ENCODE peak calls at places on chromosome 12, in six cellular contexts. One of them, this sample, is unnamed.

GRCh38 chr12:7667025-7667575 is 1.4 kb upstream of the APOBEC1 start:
- DNase-seq in fibroblast of mammary gland: peak
- DNase-seq in AG10803: peak
- DNase-seq in IMR-90: no peak
- DNase-seq in GM12878: no peak
- DNase-seq in Peyer's patch: no peak
- DNase-seq in this sample: no peak

GRCh38 chr12:94798107-94798506 is 147.8 kb upstream of the TMCC3 start:
- DNase-seq in fibroblast of mammary gland: no peak
- DNase-seq in AG10803: no peak
- DNase-seq in IMR-90: no peak
- DNase-seq in GM12878: no peak
- DNase-seq in Peyer's patch: no peak
- DNase-seq in this sample: no peak

GRCh38 chr12:47875732-47876131 is 29.1 kb downstream of the VDR start:
- DNase-seq in fibroblast of mammary gland: no peak
- DNase-seq in AG10803: no peak
- DNase-seq in IMR-90: no peak
- DNase-seq in GM12878: no peak
- DNase-seq in Peyer's patch: no peak
- DNase-seq in this sample: no peak

GRCh38 chr12:88723219-88723618 is 142.9 kb upstream of the KITLG start:
- DNase-seq in fibroblast of mammary gland: peak
- DNase-seq in AG10803: peak
- DNase-seq in IMR-90: peak
- DNase-seq in GM12878: no peak
- DNase-seq in Peyer's patch: no peak
- DNase-seq in this sample: no peak

GRCh38 chr12:124392271-124392990 is 97.5 kb downstream of the RFLNA start:
- DNase-seq in fibroblast of mammary gland: peak
- DNase-seq in AG10803: no peak
- DNase-seq in IMR-90: peak
- DNase-seq in GM12878: no peak
- DNase-seq in Peyer's patch: no peak
- DNase-seq in this sample: no peak

GRCh38 chr12:131894981-131895639 is 688 bp downstream of the ULK1 start:
- DNase-seq in fibroblast of mammary gland: no peak
- DNase-seq in AG10803: no peak
- DNase-seq in IMR-90: no peak
- DNase-seq in GM12878: no peak
- DNase-seq in Peyer's patch: no peak
- DNase-seq in this sample: peak

GRCh38 chr12:42794811-42795210 is 205.3 kb upstream of the PRICKLE1 start:
- DNase-seq in fibroblast of mammary gland: peak
- DNase-seq in AG10803: peak
- DNase-seq in IMR-90: peak
- DNase-seq in GM12878: no peak
- DNase-seq in Peyer's patch: no peak
- DNase-seq in this sample: no peak

GRCh38 chr12:18849761-18850160 is 111.8 kb downstream of the CAPZA3 start:
- DNase-seq in fibroblast of mammary gland: peak
- DNase-seq in AG10803: peak
- DNase-seq in IMR-90: peak
- DNase-seq in GM12878: no peak
- DNase-seq in Peyer's patch: no peak
- DNase-seq in this sample: no peak

GRCh38 chr12:25040593-25040992 is 91.7 kb upstream of the BCAT1 start:
- DNase-seq in fibroblast of mammary gland: no peak
- DNase-seq in AG10803: no peak
- DNase-seq in IMR-90: no peak
- DNase-seq in GM12878: no peak
- DNase-seq in Peyer's patch: no peak
- DNase-seq in this sample: no peak

GRCh38 chr12:121812921-121813896 is 9.4 kb downstream of the SETD1B start:
- DNase-seq in fibroblast of mammary gland: peak
- DNase-seq in AG10803: peak
- DNase-seq in IMR-90: no peak
- DNase-seq in GM12878: no peak
- DNase-seq in Peyer's patch: peak
- DNase-seq in this sample: no peak

GRCh38 chr12:127273621-127274020 is 993.3 kb upstream of the TMEM132C start:
- DNase-seq in fibroblast of mammary gland: peak
- DNase-seq in AG10803: peak
- DNase-seq in IMR-90: peak
- DNase-seq in GM12878: no peak
- DNase-seq in Peyer's patch: no peak
- DNase-seq in this sample: no peak

GRCh38 chr12:123059501-123059900 is 79.0 kb downstream of the ARL6IP4 start:
- DNase-seq in fibroblast of mammary gland: no peak
- DNase-seq in AG10803: no peak
- DNase-seq in IMR-90: no peak
- DNase-seq in GM12878: no peak
- DNase-seq in Peyer's patch: no peak
- DNase-seq in this sample: no peak

GRCh38 chr12:14982986-14983385 is 10.1 kb downstream of the PDE6H start:
- DNase-seq in fibroblast of mammary gland: no peak
- DNase-seq in AG10803: no peak
- DNase-seq in IMR-90: no peak
- DNase-seq in GM12878: no peak
- DNase-seq in Peyer's patch: no peak
- DNase-seq in this sample: no peak

GRCh38 chr12:132557969-132558856 is 52.2 kb downstream of the LRCOL1 start:
- DNase-seq in fibroblast of mammary gland: no peak
- DNase-seq in AG10803: no peak
- DNase-seq in IMR-90: no peak
- DNase-seq in GM12878: no peak
- DNase-seq in Peyer's patch: no peak
- DNase-seq in this sample: no peak

GRCh38 chr12:112524269-112524668 is 105.5 kb downstream of the PTPN11 start:
- DNase-seq in fibroblast of mammary gland: no peak
- DNase-seq in AG10803: no peak
- DNase-seq in IMR-90: no peak
- DNase-seq in GM12878: no peak
- DNase-seq in Peyer's patch: no peak
- DNase-seq in this sample: no peak

GRCh38 chr12:112525426-112525809 is 106.7 kb downstream of the PTPN11 start:
- DNase-seq in fibroblast of mammary gland: no peak
- DNase-seq in AG10803: no peak
- DNase-seq in IMR-90: no peak
- DNase-seq in GM12878: no peak
- DNase-seq in Peyer's patch: no peak
- DNase-seq in this sample: no peak

GRCh38 chr12:112523856-112524255 is 105.1 kb downstream of the PTPN11 start:
- DNase-seq in fibroblast of mammary gland: no peak
- DNase-seq in AG10803: no peak
- DNase-seq in IMR-90: no peak
- DNase-seq in GM12878: no peak
- DNase-seq in Peyer's patch: no peak
- DNase-seq in this sample: no peak

GRCh38 chr12:112527082-112527481 is 108.3 kb downstream of the PTPN11 start:
- DNase-seq in fibroblast of mammary gland: no peak
- DNase-seq in AG10803: no peak
- DNase-seq in IMR-90: no peak
- DNase-seq in GM12878: no peak
- DNase-seq in Peyer's patch: no peak
- DNase-seq in this sample: no peak

GRCh38 chr12:112524676-112525425 is 106.1 kb downstream of the PTPN11 start:
- DNase-seq in fibroblast of mammary gland: peak
- DNase-seq in AG10803: peak
- DNase-seq in IMR-90: peak
- DNase-seq in GM12878: no peak
- DNase-seq in Peyer's patch: no peak
- DNase-seq in this sample: no peak
- TF ChIP-seq CTCF in fibroblast of mammary gland: no peak
- TF ChIP-seq CTCF in AG10803: no peak
- TF ChIP-seq CTCF in IMR-90: no peak
- TF ChIP-seq CTCF in GM12878: no peak
- TF ChIP-seq CTCF in Peyer's patch: no peak
- TF ChIP-seq CTCF in this sample: peak

GRCh38 chr12:53232641-53233538 is 881 bp upstream of the RARG start:
- DNase-seq in fibroblast of mammary gland: peak
- DNase-seq in AG10803: peak
- DNase-seq in IMR-90: no peak
- DNase-seq in GM12878: no peak
- DNase-seq in Peyer's patch: peak
- DNase-seq in this sample: no peak

GRCh38 chr12:53233671-53234091 is 1.7 kb upstream of the RARG start:
- DNase-seq in fibroblast of mammary gland: peak
- DNase-seq in AG10803: peak
- DNase-seq in IMR-90: no peak
- DNase-seq in GM12878: no peak
- DNase-seq in Peyer's patch: no peak
- DNase-seq in this sample: no peak

GRCh38 chr12:53235164-53235563 is 3.2 kb upstream of the RARG start:
- DNase-seq in fibroblast of mammary gland: no peak
- DNase-seq in AG10803: no peak
- DNase-seq in IMR-90: no peak
- DNase-seq in GM12878: no peak
- DNase-seq in Peyer's patch: no peak
- DNase-seq in this sample: no peak

GRCh38 chr12:53235742-53236442 is 3.9 kb upstream of the RARG start:
- DNase-seq in fibroblast of mammary gland: no peak
- DNase-seq in AG10803: no peak
- DNase-seq in IMR-90: no peak
- DNase-seq in GM12878: no peak
- DNase-seq in Peyer's patch: no peak
- DNase-seq in this sample: no peak

DNA sequence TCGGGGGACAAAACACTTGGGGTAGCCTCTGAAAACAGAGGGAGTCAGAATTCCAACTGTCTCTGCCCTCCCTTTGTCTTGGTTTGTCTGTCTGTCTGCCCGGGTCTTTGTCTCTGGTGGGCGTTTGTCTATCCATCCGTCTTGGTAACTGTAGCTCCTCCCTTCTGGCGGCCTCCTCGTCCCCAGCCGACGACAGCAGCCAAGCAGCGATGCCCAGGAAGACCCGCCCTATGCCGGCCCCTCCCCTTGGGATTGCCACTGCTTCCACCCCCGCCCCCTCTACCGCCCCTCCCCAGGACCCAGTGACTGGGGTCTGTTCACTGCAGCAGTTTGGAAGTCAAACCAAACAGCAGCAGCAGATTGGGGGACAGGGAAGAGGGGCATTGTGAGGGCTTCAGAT is 2.2 kb upstream of the RARG start:
- DNase-seq in fibroblast of mammary gland: no peak
- DNase-seq in AG10803: no peak
- DNase-seq in IMR-90: no peak
- DNase-seq in GM12878: no peak
- DNase-seq in Peyer's patch: no peak
- DNase-seq in this sample: no peak
- TF ChIP-seq CTCF in fibroblast of mammary gland: no peak
- TF ChIP-seq CTCF in AG10803: no peak
- TF ChIP-seq CTCF in IMR-90: no peak
- TF ChIP-seq CTCF in GM12878: no peak
- TF ChIP-seq CTCF in Peyer's patch: no peak
- TF ChIP-seq CTCF in this sample: no peak

GRCh38 chr12:110906088-110906487 is 14.3 kb downstream of the MYL2 start:
- DNase-seq in fibroblast of mammary gland: no peak
- DNase-seq in AG10803: no peak
- DNase-seq in IMR-90: no peak
- DNase-seq in GM12878: peak
- DNase-seq in Peyer's patch: no peak
- DNase-seq in this sample: no peak
- TF ChIP-seq CTCF in fibroblast of mammary gland: no peak
- TF ChIP-seq CTCF in AG10803: no peak
- TF ChIP-seq CTCF in IMR-90: no peak
- TF ChIP-seq CTCF in GM12878: peak
- TF ChIP-seq CTCF in Peyer's patch: no peak
- TF ChIP-seq CTCF in this sample: no peak

DNA sequence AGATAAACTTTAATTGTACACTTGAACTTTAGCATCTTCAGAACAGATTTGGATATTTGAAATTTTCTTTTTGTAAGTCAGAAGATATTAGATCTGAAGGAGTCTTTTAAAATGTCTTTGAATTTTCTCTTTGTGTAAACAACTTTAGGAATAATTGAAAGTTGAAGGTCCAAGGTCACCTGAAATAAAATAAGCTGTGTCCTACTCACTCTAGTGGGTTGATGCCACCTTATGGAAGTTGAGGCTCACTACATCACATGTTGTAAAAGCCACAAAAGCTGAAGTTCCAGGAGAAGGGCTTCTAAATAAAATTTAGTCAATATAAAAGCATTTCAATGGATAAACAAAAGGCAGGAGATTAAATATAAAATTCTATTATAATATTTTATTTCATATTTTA is 122.0 kb upstream of the ATXN7L3B start:
- DNase-seq in fibroblast of mammary gland: peak
- DNase-seq in AG10803: peak
- DNase-seq in IMR-90: peak
- DNase-seq in GM12878: no peak
- DNase-seq in Peyer's patch: no peak
- DNase-seq in this sample: no peak
- TF ChIP-seq CTCF in fibroblast of mammary gland: peak
- TF ChIP-seq CTCF in AG10803: peak
- TF ChIP-seq CTCF in IMR-90: peak
- TF ChIP-seq CTCF in GM12878: peak
- TF ChIP-seq CTCF in Peyer's patch: peak
- TF ChIP-seq CTCF in this sample: peak

DNA sequence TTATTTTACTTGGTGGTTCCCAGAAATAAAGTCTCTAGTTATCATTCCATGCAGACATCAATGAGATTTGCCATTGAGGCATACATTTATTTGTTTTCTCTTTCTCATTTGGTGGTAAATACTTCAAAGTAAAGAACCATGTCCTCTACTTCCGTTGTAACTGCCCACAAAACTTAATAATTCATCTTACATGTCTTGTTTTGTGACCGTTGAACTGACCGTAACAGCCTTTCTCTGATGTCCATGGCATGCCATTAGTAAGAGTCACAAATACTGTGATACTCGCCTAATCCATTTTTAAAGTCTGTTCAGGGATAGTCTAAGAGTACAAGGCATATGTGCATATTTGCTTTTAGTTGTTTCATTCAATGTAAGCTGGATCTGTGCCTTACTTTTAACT is 145.3 kb downstream of the ETV6 start:
- DNase-seq in fibroblast of mammary gland: no peak
- DNase-seq in AG10803: no peak
- DNase-seq in IMR-90: no peak
- DNase-seq in GM12878: no peak
- DNase-seq in Peyer's patch: no peak
- DNase-seq in this sample: no peak
- TF ChIP-seq CTCF in fibroblast of mammary gland: no peak
- TF ChIP-seq CTCF in AG10803: no peak
- TF ChIP-seq CTCF in IMR-90: no peak
- TF ChIP-seq CTCF in GM12878: no peak
- TF ChIP-seq CTCF in Peyer's patch: no peak
- TF ChIP-seq CTCF in this sample: no peak

GRCh38 chr12:53295070-53295890 is at the start of gene PFDN5:
- DNase-seq in fibroblast of mammary gland: peak
- DNase-seq in AG10803: peak
- DNase-seq in IMR-90: peak
- DNase-seq in GM12878: peak
- DNase-seq in Peyer's patch: peak
- DNase-seq in this sample: peak
- TF ChIP-seq CTCF in fibroblast of mammary gland: no peak
- TF ChIP-seq CTCF in AG10803: peak
- TF ChIP-seq CTCF in IMR-90: no peak
- TF ChIP-seq CTCF in GM12878: no peak
- TF ChIP-seq CTCF in Peyer's patch: peak
- TF ChIP-seq CTCF in this sample: peak